ENCODE peak calls at places on chromosomes 1 and 21, in seven cellular contexts. One of them, this sample, is unnamed.

GRCh38 chr1:210731597-210731996 is 402.4 kb downstream of the KCNH1 start:
- DNase-seq in HT1080: no peak
- DNase-seq in renal cortical epithelial cell: no peak
- DNase-seq in HepG2: no peak
- DNase-seq in Calu3: no peak
- DNase-seq in kidney tubule cell: no peak
- DNase-seq in EL: no peak
- DNase-seq in this sample: no peak

GRCh38 chr1:46800742-46801141 is 1.9 kb downstream of the CYP4B1 start:
- DNase-seq in HT1080: no peak
- DNase-seq in renal cortical epithelial cell: no peak
- DNase-seq in HepG2: no peak
- DNase-seq in kidney tubule cell: no peak
- DNase-seq in Calu3: no peak
- DNase-seq in EL: no peak
- DNase-seq in this sample: no peak

GRCh38 chr1:41404308-41404755 is 43.1 kb downstream of the FOXO6 start:
- DNase-seq in kidney tubule cell: peak; percentile 70
- DNase-seq in renal cortical epithelial cell: peak; percentile 36
- DNase-seq in EL: peak; percentile 55
- DNase-seq in HepG2: no peak
- DNase-seq in HT1080: peak; percentile 76
- DNase-seq in Calu3: peak; percentile 19
- DNase-seq in this sample: no peak

GRCh38 chr21:38126677-38127271 is 130.0 kb upstream of the KCNJ15 start:
- DNase-seq in Calu3: peak; percentile 73
- DNase-seq in renal cortical epithelial cell: peak; percentile 31
- DNase-seq in HT1080: peak; percentile 42
- DNase-seq in kidney tubule cell: peak; percentile 69
- DNase-seq in EL: peak; percentile 52
- DNase-seq in HepG2: peak; percentile 35
- DNase-seq in this sample: peak; percentile 56

GRCh38 chr1:45793942-45794604 is 9.3 kb upstream of the MAST2 start:
- DNase-seq in Calu3: no peak
- DNase-seq in renal cortical epithelial cell: peak; percentile 38
- DNase-seq in EL: no peak
- DNase-seq in HepG2: peak; percentile 32
- DNase-seq in kidney tubule cell: peak; percentile 22
- DNase-seq in HT1080: no peak
- DNase-seq in this sample: no peak

GRCh38 chr1:168709407-168709891 is 19.6 kb downstream of the DPT start:
- DNase-seq in HepG2: no peak
- DNase-seq in EL: peak; percentile 85
- DNase-seq in HT1080: peak; percentile 77
- DNase-seq in kidney tubule cell: peak; percentile 87
- DNase-seq in Calu3: peak; percentile 26
- DNase-seq in renal cortical epithelial cell: peak; percentile 83
- DNase-seq in this sample: no peak

GRCh38 chr1:234900601-234901000 is 228.0 kb downstream of the TOMM20 start:
- DNase-seq in EL: no peak
- DNase-seq in renal cortical epithelial cell: no peak
- DNase-seq in Calu3: no peak
- DNase-seq in kidney tubule cell: no peak
- DNase-seq in HT1080: no peak
- DNase-seq in HepG2: no peak
- DNase-seq in this sample: no peak

GRCh38 chr21:36867506-36867905 is 99.0 kb downstream of the HLCS start:
- DNase-seq in Calu3: no peak
- DNase-seq in EL: no peak
- DNase-seq in HepG2: no peak
- DNase-seq in renal cortical epithelial cell: no peak
- DNase-seq in HT1080: no peak
- DNase-seq in kidney tubule cell: no peak
- DNase-seq in this sample: no peak

GRCh38 chr1:31510853-31511789 is 65.2 kb upstream of the TINAGL1 start:
- DNase-seq in EL: no peak
- DNase-seq in Calu3: peak; percentile 40
- DNase-seq in HepG2: peak; percentile 52
- DNase-seq in renal cortical epithelial cell: peak; percentile 23
- DNase-seq in HT1080: no peak
- DNase-seq in kidney tubule cell: peak; percentile 65
- DNase-seq in this sample: peak; percentile 27

GRCh38 chr1:116397728-116398127 is 24.7 kb downstream of the ATP1A1 start:
- DNase-seq in HepG2: no peak
- DNase-seq in kidney tubule cell: no peak
- DNase-seq in EL: no peak
- DNase-seq in renal cortical epithelial cell: no peak
- DNase-seq in HT1080: no peak
- DNase-seq in Calu3: no peak
- DNase-seq in this sample: no peak

GRCh38 chr1:184851822-184852746 is 97.4 kb upstream of the EDEM3 start:
- DNase-seq in EL: no peak
- DNase-seq in HepG2: no peak
- DNase-seq in Calu3: no peak
- DNase-seq in kidney tubule cell: no peak
- DNase-seq in HT1080: no peak
- DNase-seq in renal cortical epithelial cell: no peak
- DNase-seq in this sample: no peak

GRCh38 chr21:42305707-42306147 is 9.5 kb downstream of the TFF3 start:
- DNase-seq in Calu3: no peak
- DNase-seq in HT1080: no peak
- DNase-seq in renal cortical epithelial cell: no peak
- DNase-seq in kidney tubule cell: no peak
- DNase-seq in HepG2: no peak
- DNase-seq in EL: no peak
- DNase-seq in this sample: no peak

GRCh38 chr1:209095627-209096595 is 487.6 kb upstream of the CAMK1G start:
- DNase-seq in HT1080: peak; percentile 92
- DNase-seq in HepG2: no peak
- DNase-seq in Calu3: peak; percentile 52
- DNase-seq in kidney tubule cell: peak; percentile 94
- DNase-seq in EL: peak; percentile 98
- DNase-seq in renal cortical epithelial cell: peak; percentile 92
- DNase-seq in this sample: no peak

GRCh38 chr1:189819751-189820150 is 657.9 kb downstream of the BRINP3 start:
- DNase-seq in Calu3: no peak
- DNase-seq in HepG2: no peak
- DNase-seq in EL: no peak
- DNase-seq in renal cortical epithelial cell: no peak
- DNase-seq in kidney tubule cell: no peak
- DNase-seq in HT1080: no peak
- DNase-seq in this sample: no peak

GRCh38 chr1:201125805-201126204 is 1.2 kb downstream of the ASCL5 start:
- DNase-seq in Calu3: no peak
- DNase-seq in renal cortical epithelial cell: no peak
- DNase-seq in EL: no peak
- DNase-seq in HT1080: no peak
- DNase-seq in kidney tubule cell: no peak
- DNase-seq in HepG2: no peak
- DNase-seq in this sample: no peak

GRCh38 chr1:206001476-206001888 is 1.7 kb downstream of the RAB7B start:
- DNase-seq in kidney tubule cell: peak; percentile 88
- DNase-seq in HT1080: peak; percentile 91
- DNase-seq in HepG2: no peak
- DNase-seq in EL: peak; percentile 95
- DNase-seq in Calu3: peak; percentile 48
- DNase-seq in renal cortical epithelial cell: peak; percentile 97
- DNase-seq in this sample: no peak

GRCh38 chr1:152441756-152442155 is 27.7 kb upstream of the CRNN start:
- DNase-seq in Calu3: no peak
- DNase-seq in EL: no peak
- DNase-seq in renal cortical epithelial cell: no peak
- DNase-seq in HepG2: no peak
- DNase-seq in HT1080: no peak
- DNase-seq in kidney tubule cell: no peak
- DNase-seq in this sample: no peak

GRCh38 chr1:180270767-180271639 is 40.9 kb downstream of the LHX4 start:
- DNase-seq in HepG2: peak; percentile 30
- DNase-seq in HT1080: peak; percentile 81
- DNase-seq in renal cortical epithelial cell: peak; percentile 28
- DNase-seq in Calu3: no peak
- DNase-seq in kidney tubule cell: peak; percentile 41
- DNase-seq in EL: peak; percentile 42
- DNase-seq in this sample: no peak

GRCh38 chr1:118049981-118050380 is 120.4 kb downstream of the WDR3 start:
- DNase-seq in HepG2: no peak
- DNase-seq in EL: no peak
- DNase-seq in renal cortical epithelial cell: peak; percentile 22
- DNase-seq in HT1080: no peak
- DNase-seq in kidney tubule cell: no peak
- DNase-seq in Calu3: no peak
- DNase-seq in this sample: no peak

GRCh38 chr1:76142771-76143540 is 68.4 kb downstream of the ST6GALNAC3 start:
- DNase-seq in HT1080: no peak
- DNase-seq in EL: no peak
- DNase-seq in renal cortical epithelial cell: peak; percentile 37
- DNase-seq in Calu3: no peak
- DNase-seq in HepG2: no peak
- DNase-seq in kidney tubule cell: no peak
- DNase-seq in this sample: no peak

GRCh38 chr21:42474043-42474831 is 21.8 kb downstream of the RSPH1 start:
- DNase-seq in HT1080: peak; percentile 71
- DNase-seq in kidney tubule cell: peak; percentile 97
- DNase-seq in renal cortical epithelial cell: peak; percentile 94
- DNase-seq in HepG2: peak; percentile 41
- DNase-seq in EL: peak; percentile 56
- DNase-seq in Calu3: peak; percentile 76
- DNase-seq in this sample: peak; percentile 53

GRCh38 chr1:192749349-192749748 is 59.5 kb upstream of the RGS2 start:
- DNase-seq in Calu3: no peak
- DNase-seq in kidney tubule cell: peak; percentile 5
- DNase-seq in HepG2: no peak
- DNase-seq in renal cortical epithelial cell: peak; percentile 28
- DNase-seq in EL: no peak
- DNase-seq in HT1080: no peak
- DNase-seq in this sample: no peak

GRCh38 chr1:201754353-201754752 is 74.6 kb upstream of the IPO9 start:
- DNase-seq in renal cortical epithelial cell: no peak
- DNase-seq in EL: no peak
- DNase-seq in HepG2: no peak
- DNase-seq in Calu3: no peak
- DNase-seq in HT1080: no peak
- DNase-seq in kidney tubule cell: no peak
- DNase-seq in this sample: no peak

GRCh38 chr1:227731241-227731677 is 3.8 kb downstream of the JMJD4 start:
- DNase-seq in HepG2: no peak
- DNase-seq in HT1080: no peak
- DNase-seq in EL: no peak
- DNase-seq in renal cortical epithelial cell: no peak
- DNase-seq in kidney tubule cell: no peak
- DNase-seq in Calu3: no peak
- DNase-seq in this sample: no peak

GRCh38 chr1:64956241-64956640 is 10.1 kb downstream of the JAK1 start:
- DNase-seq in Calu3: no peak
- DNase-seq in HepG2: no peak
- DNase-seq in renal cortical epithelial cell: peak; percentile 67
- DNase-seq in HT1080: peak; percentile 28
- DNase-seq in kidney tubule cell: peak; percentile 75
- DNase-seq in EL: peak; percentile 38
- DNase-seq in this sample: no peak

GRCh38 chr1:230972855-230973271 is 5.8 kb downstream of the TTC13 start:
- DNase-seq in EL: peak; percentile 65
- DNase-seq in HepG2: peak; percentile 25
- DNase-seq in kidney tubule cell: peak; percentile 68
- DNase-seq in renal cortical epithelial cell: no peak
- DNase-seq in Calu3: peak; percentile 11
- DNase-seq in HT1080: peak; percentile 38
- DNase-seq in this sample: no peak

GRCh38 chr1:96837817-96838216 is 116.2 kb downstream of the PTBP2 start:
- DNase-seq in HepG2: no peak
- DNase-seq in kidney tubule cell: no peak
- DNase-seq in HT1080: no peak
- DNase-seq in renal cortical epithelial cell: no peak
- DNase-seq in Calu3: no peak
- DNase-seq in EL: no peak
- DNase-seq in this sample: no peak

GRCh38 chr1:116918714-116919357 is 9.1 kb downstream of the PTGFRN start:
- DNase-seq in HT1080: no peak
- DNase-seq in renal cortical epithelial cell: peak; percentile 63
- DNase-seq in kidney tubule cell: no peak
- DNase-seq in HepG2: no peak
- DNase-seq in Calu3: no peak
- DNase-seq in EL: no peak
- DNase-seq in this sample: no peak

GRCh38 chr1:207822124-207822601 is 70.3 kb downstream of the CD46 start:
- DNase-seq in HepG2: no peak
- DNase-seq in kidney tubule cell: peak; percentile 50
- DNase-seq in HT1080: no peak
- DNase-seq in renal cortical epithelial cell: no peak
- DNase-seq in EL: no peak
- DNase-seq in Calu3: no peak
- DNase-seq in this sample: no peak

GRCh38 chr1:35047188-35047858 is 15.6 kb upstream of the ZMYM6 start:
- DNase-seq in EL: peak; percentile 97
- DNase-seq in Calu3: no peak
- DNase-seq in kidney tubule cell: peak; percentile 95
- DNase-seq in HepG2: no peak
- DNase-seq in renal cortical epithelial cell: peak; percentile 94
- DNase-seq in HT1080: peak; percentile 98
- DNase-seq in this sample: no peak

GRCh38 chr1:172717722-172718455 is 59.0 kb downstream of the FASLG start:
- DNase-seq in HT1080: no peak
- DNase-seq in renal cortical epithelial cell: peak; percentile 30
- DNase-seq in Calu3: peak; percentile 23
- DNase-seq in HepG2: peak; percentile 77
- DNase-seq in EL: no peak
- DNase-seq in kidney tubule cell: peak; percentile 41
- DNase-seq in this sample: no peak